ENCODE peak calls at places on chromosomes 11 and 22, in four cellular contexts. Z is GM03348, T is EL, O is activated T-cell treated with anti-CD3 and anti-CD28 coated beads for 1 hour. G is an unnamed sample.

GRCh38 chr22:49535126-49535525 is 292.5 kb downstream of the BRD1 start:
- DNase-seq in Z (no peak), T (no peak), O (no peak), G (peak; percentile 51)

GRCh38 chr22:35860837-35861236 is 143.2 kb downstream of the APOL5 start:
- DNase-seq in Z (no peak), T (no peak), O (no peak), G (no peak)

GRCh38 chr11:34027516-34028406 is 23.8 kb upstream of the CAPRIN1 start:
- DNase-seq in Z (no peak), T (no peak), O (no peak), G (no peak)

GRCh38 chr11:21514298-21514697 is 678.6 kb upstream of the ANO5 start:
- DNase-seq in Z (no peak), T (no peak), O (no peak), G (no peak)

GRCh38 chr22:17057959-17058814 is 26.6 kb upstream of the IL17RA start:
- DNase-seq in Z (peak; percentile 91), T (peak; percentile 63), O (peak; percentile 17), G (no peak)

GRCh38 chr11:100578966-100579365 is 108.1 kb upstream of the ARHGAP42 start:
- DNase-seq in Z (no peak), T (peak; percentile 21), O (no peak), G (no peak)

GRCh38 chr11:27312110-27312509 is 50.9 kb downstream of the CCDC34 start:
- DNase-seq in Z (no peak), T (no peak), O (no peak), G (no peak)

GRCh38 chr11:134536677-134537076 is 124.6 kb upstream of the B3GAT1 start:
- DNase-seq in Z (no peak), T (no peak), O (no peak), G (peak; percentile 21)

GRCh38 chr11:120801801-120802689 is 221.9 kb upstream of the TBCEL start:
- DNase-seq in Z (peak; percentile 85), T (peak; percentile 41), O (peak; percentile 30), G (no peak)

G was measured in kidney.